ENCODE peak calls at places on chromosomes 1 and 21, in four cellular contexts. One of them, this sample, is unnamed.

GRCh38 chr1:203103201-203103600 is 17.4 kb upstream of the MYOG start:
- DNase-seq in IMR-90: no peak
- DNase-seq in choroid plexus epithelial cell: no peak
- DNase-seq in tibial nerve: no peak
- DNase-seq in this sample: no peak

GRCh38 chr1:235012436-235013210 is 116.0 kb downstream of the TOMM20 start:
- DNase-seq in tibial nerve: no peak
- DNase-seq in choroid plexus epithelial cell: no peak
- DNase-seq in IMR-90: no peak
- DNase-seq in this sample: no peak

GRCh38 chr21:35737899-35738341 is 322.4 kb downstream of the SETD4 start:
- DNase-seq in choroid plexus epithelial cell: peak
- DNase-seq in IMR-90: no peak
- DNase-seq in tibial nerve: peak
- DNase-seq in this sample: peak

GRCh38 chr1:232718928-232719927 is 86.0 kb upstream of the MAP10 start:
- DNase-seq in tibial nerve: no peak
- DNase-seq in choroid plexus epithelial cell: no peak
- DNase-seq in IMR-90: peak
- DNase-seq in this sample: no peak

GRCh38 chr1:234515411-234515810 is 36.4 kb upstream of the TARBP1 start:
- DNase-seq in choroid plexus epithelial cell: peak
- DNase-seq in tibial nerve: no peak
- DNase-seq in IMR-90: peak
- DNase-seq in this sample: peak

GRCh38 chr1:201358596-201358995 is 18.9 kb downstream of the TNNT2 start:
- DNase-seq in IMR-90: peak
- DNase-seq in choroid plexus epithelial cell: no peak
- DNase-seq in tibial nerve: no peak
- DNase-seq in this sample: peak

GRCh38 chr1:197399691-197400521 is 131.9 kb downstream of the CRB1 start:
- DNase-seq in IMR-90: peak
- DNase-seq in tibial nerve: no peak
- DNase-seq in choroid plexus epithelial cell: peak
- DNase-seq in this sample: peak

GRCh38 chr1:116553386-116554115 is 17.3 kb downstream of the CD58 start:
- DNase-seq in IMR-90: no peak
- DNase-seq in choroid plexus epithelial cell: no peak
- DNase-seq in tibial nerve: no peak
- DNase-seq in this sample: no peak

GRCh38 chr21:35614412-35614901 is 445.9 kb downstream of the SETD4 start:
- DNase-seq in choroid plexus epithelial cell: no peak
- DNase-seq in IMR-90: peak
- DNase-seq in tibial nerve: no peak
- DNase-seq in this sample: peak

GRCh38 chr1:118902299-118903270 is 85.6 kb downstream of the TBX15 start:
- DNase-seq in choroid plexus epithelial cell: peak
- DNase-seq in IMR-90: no peak
- DNase-seq in tibial nerve: no peak
- DNase-seq in this sample: peak

GRCh38 chr1:162548170-162548569 is 13.4 kb upstream of the UAP1 start:
- DNase-seq in IMR-90: peak
- DNase-seq in tibial nerve: peak
- DNase-seq in choroid plexus epithelial cell: peak
- DNase-seq in this sample: peak

GRCh38 chr1:221851341-221851740 is 109.5 kb upstream of the DUSP10 start:
- DNase-seq in tibial nerve: no peak
- DNase-seq in IMR-90: peak
- DNase-seq in choroid plexus epithelial cell: peak
- DNase-seq in this sample: no peak
- TF ChIP-seq CTCF in tibial nerve: no peak
- TF ChIP-seq CTCF in IMR-90: no peak
- TF ChIP-seq CTCF in choroid plexus epithelial cell: no peak
- TF ChIP-seq CTCF in this sample: no peak

DNA sequence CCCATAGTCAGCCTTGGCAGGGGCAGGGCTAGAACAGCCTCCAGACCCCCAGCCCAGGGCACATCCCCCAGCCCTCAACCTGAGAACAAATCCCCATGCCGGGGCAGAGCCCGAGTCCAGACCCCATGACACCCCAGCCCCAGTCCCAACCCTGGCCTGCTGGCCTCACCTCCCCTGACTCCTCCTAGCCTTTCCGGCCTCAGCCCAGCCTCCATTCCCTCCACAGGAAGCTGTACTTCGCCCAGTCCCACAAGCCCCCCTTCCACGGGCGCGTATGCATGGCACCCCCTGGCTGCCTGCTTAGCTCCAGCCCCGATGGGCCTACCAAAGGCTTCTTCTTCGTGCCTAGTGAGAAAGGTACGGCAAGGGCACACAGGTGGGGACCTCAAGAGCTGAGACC is 50.4 kb downstream of the DISP3 start:
- DNase-seq in choroid plexus epithelial cell: no peak
- DNase-seq in tibial nerve: no peak
- DNase-seq in IMR-90: no peak
- DNase-seq in this sample: no peak
- H3K4me3 ChIP-seq in choroid plexus epithelial cell: no peak
- H3K4me3 ChIP-seq in tibial nerve: no peak
- H3K4me3 ChIP-seq in IMR-90: no peak
- H3K4me3 ChIP-seq in this sample: no peak

GRCh38 chr1:30048905-30049304 is 674.5 kb downstream of the MATN1 start:
- DNase-seq in IMR-90: no peak
- DNase-seq in tibial nerve: no peak
- DNase-seq in choroid plexus epithelial cell: no peak
- DNase-seq in this sample: no peak

GRCh38 chr1:30049748-30050147 is 673.6 kb downstream of the MATN1 start:
- DNase-seq in choroid plexus epithelial cell: no peak
- DNase-seq in IMR-90: no peak
- DNase-seq in tibial nerve: no peak
- DNase-seq in this sample: no peak

GRCh38 chr1:30054126-30054525 is 669.3 kb downstream of the MATN1 start:
- DNase-seq in tibial nerve: no peak
- DNase-seq in choroid plexus epithelial cell: no peak
- DNase-seq in IMR-90: no peak
- DNase-seq in this sample: no peak

GRCh38 chr1:30051777-30052176 is 671.6 kb downstream of the MATN1 start:
- DNase-seq in choroid plexus epithelial cell: no peak
- DNase-seq in IMR-90: no peak
- DNase-seq in tibial nerve: no peak
- DNase-seq in this sample: no peak

GRCh38 chr1:30052178-30052577 is 671.2 kb downstream of the MATN1 start:
- DNase-seq in choroid plexus epithelial cell: no peak
- DNase-seq in IMR-90: no peak
- DNase-seq in tibial nerve: no peak
- DNase-seq in this sample: no peak
- TF ChIP-seq CTCF in choroid plexus epithelial cell: no peak
- TF ChIP-seq CTCF in IMR-90: no peak
- TF ChIP-seq CTCF in tibial nerve: no peak
- TF ChIP-seq CTCF in this sample: no peak

GRCh38 chr1:209769171-209769904 is 13.5 kb downstream of the TRAF3IP3 start:
- DNase-seq in IMR-90: peak
- DNase-seq in choroid plexus epithelial cell: peak
- DNase-seq in tibial nerve: peak
- DNase-seq in this sample: peak
- H3K4me3 ChIP-seq in IMR-90: no peak
- H3K4me3 ChIP-seq in choroid plexus epithelial cell: peak
- H3K4me3 ChIP-seq in tibial nerve: peak
- H3K4me3 ChIP-seq in this sample: no peak

GRCh38 chr1:153192697-153193096 is 10.5 kb upstream of the LELP1 start:
- DNase-seq in IMR-90: no peak
- DNase-seq in tibial nerve: no peak
- DNase-seq in choroid plexus epithelial cell: no peak
- DNase-seq in this sample: no peak
- TF ChIP-seq CTCF in IMR-90: no peak
- TF ChIP-seq CTCF in tibial nerve: no peak
- TF ChIP-seq CTCF in choroid plexus epithelial cell: no peak
- TF ChIP-seq CTCF in this sample: no peak

DNA sequence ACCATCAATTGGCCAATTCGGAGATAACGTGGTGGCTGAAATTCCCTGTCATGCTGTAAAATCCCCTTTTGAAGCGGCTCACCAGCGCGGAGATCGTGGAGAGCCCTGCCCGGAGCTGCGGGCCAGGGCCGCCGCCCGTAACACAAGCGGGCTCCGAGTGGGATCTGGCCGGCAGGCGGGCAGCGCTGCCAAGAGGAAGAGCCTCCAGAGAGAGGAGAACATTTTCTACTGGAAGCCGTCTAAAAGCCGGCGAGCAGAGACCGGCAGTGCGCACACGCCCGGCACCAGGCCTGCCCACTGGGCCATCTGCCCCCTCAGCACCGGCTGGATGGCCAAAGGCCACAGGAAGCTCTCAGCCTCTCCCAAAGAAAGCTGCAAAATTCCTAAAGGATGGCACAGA is 15.5 kb downstream of the SSBP3 start:
- DNase-seq in choroid plexus epithelial cell: no peak
- DNase-seq in IMR-90: no peak
- DNase-seq in tibial nerve: no peak
- DNase-seq in this sample: peak
- H3K4me3 ChIP-seq in choroid plexus epithelial cell: no peak
- H3K4me3 ChIP-seq in IMR-90: no peak
- H3K4me3 ChIP-seq in tibial nerve: no peak
- H3K4me3 ChIP-seq in this sample: no peak

GRCh38 chr21:33895356-33895755 is 20.2 kb downstream of the ATP5PO start:
- DNase-seq in IMR-90: no peak
- DNase-seq in choroid plexus epithelial cell: no peak
- DNase-seq in tibial nerve: no peak
- DNase-seq in this sample: no peak

GRCh38 chr21:33892853-33893252 is 22.8 kb downstream of the ATP5PO start:
- DNase-seq in choroid plexus epithelial cell: no peak
- DNase-seq in tibial nerve: no peak
- DNase-seq in IMR-90: no peak
- DNase-seq in this sample: no peak

GRCh38 chr21:33893917-33894316 is 21.7 kb downstream of the ATP5PO start:
- DNase-seq in tibial nerve: no peak
- DNase-seq in IMR-90: no peak
- DNase-seq in choroid plexus epithelial cell: no peak
- DNase-seq in this sample: no peak

GRCh38 chr21:33896691-33897090 is 18.9 kb downstream of the ATP5PO start:
- DNase-seq in tibial nerve: no peak
- DNase-seq in choroid plexus epithelial cell: no peak
- DNase-seq in IMR-90: no peak
- DNase-seq in this sample: no peak

GRCh38 chr21:33894736-33895288 is 20.8 kb downstream of the ATP5PO start:
- DNase-seq in IMR-90: peak
- DNase-seq in tibial nerve: peak
- DNase-seq in choroid plexus epithelial cell: peak
- DNase-seq in this sample: peak
- TF ChIP-seq CTCF in IMR-90: peak
- TF ChIP-seq CTCF in tibial nerve: peak
- TF ChIP-seq CTCF in choroid plexus epithelial cell: peak
- TF ChIP-seq CTCF in this sample: peak

GRCh38 chr1:23978825-23979224 is 1.3 kb downstream of the SRSF10 start:
- DNase-seq in tibial nerve: no peak
- DNase-seq in choroid plexus epithelial cell: no peak
- DNase-seq in IMR-90: no peak
- DNase-seq in this sample: no peak
- H3K4me3 ChIP-seq in tibial nerve: peak
- H3K4me3 ChIP-seq in choroid plexus epithelial cell: peak
- H3K4me3 ChIP-seq in IMR-90: peak
- H3K4me3 ChIP-seq in this sample: peak

DNA sequence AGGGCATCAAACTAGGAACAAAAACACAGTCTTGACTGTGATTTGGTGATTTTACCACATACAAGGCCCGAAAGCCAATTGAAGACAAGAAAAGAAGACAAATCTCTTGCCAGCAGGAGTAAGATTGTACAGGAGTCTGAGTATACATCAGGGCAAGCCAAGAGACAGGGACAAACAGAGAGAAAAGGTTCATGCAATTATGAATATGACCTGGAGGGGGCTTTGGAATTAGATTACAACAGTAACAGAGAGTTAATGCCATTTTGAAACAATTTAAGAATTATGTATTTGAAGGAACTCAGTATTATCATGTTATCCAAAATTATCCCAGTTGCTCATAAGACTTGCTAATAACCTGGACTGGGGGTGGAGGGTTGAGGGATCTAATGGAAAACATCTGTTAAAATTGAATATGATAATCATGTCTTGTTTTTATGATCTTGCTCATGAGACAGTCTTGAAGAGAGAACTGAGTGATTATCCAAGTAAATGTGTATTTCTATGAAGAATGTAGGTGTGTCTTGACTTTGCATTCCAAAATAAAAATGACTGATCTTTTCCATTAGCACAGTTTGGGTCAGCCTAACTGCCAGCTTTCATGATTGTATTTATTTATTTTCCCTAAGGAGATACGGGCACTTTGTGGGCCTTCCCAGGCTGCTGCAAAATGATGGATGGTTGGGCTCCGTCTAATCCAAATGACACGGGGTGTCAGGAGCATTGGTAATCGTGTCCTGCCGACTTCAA is 117.7 kb downstream of the ERG start:
- DNase-seq in choroid plexus epithelial cell: peak
- DNase-seq in IMR-90: peak
- DNase-seq in tibial nerve: no peak
- DNase-seq in this sample: peak
- TF ChIP-seq CTCF in choroid plexus epithelial cell: peak
- TF ChIP-seq CTCF in IMR-90: peak
- TF ChIP-seq CTCF in tibial nerve: no peak
- TF ChIP-seq CTCF in this sample: peak